ENCODE peak calls at places on chromosomes 7 and 10, in six cellular contexts. C, Y, O, Z, J and S are unnamed samples.

GRCh38 chr7:128201067-128201689 is 39.9 kb upstream of the LEP start:
- DNase-seq in O (no peak), J (no peak), Z (no peak), C (no peak), Y (peak), S (no peak)

GRCh38 chr10:85650791-85651506 is 715.6 kb downstream of the GRID1 start:
- DNase-seq in C (no peak), Z (no peak), Y (no peak), O (no peak), J (no peak), S (no peak)

GRCh38 chr7:51142741-51143390 is 173.7 kb downstream of the COBL start:
- DNase-seq in C (no peak), Y (no peak), O (no peak), Z (no peak), J (no peak), S (no peak)

GRCh38 chr7:36565792-36566356 is 158.4 kb downstream of the AOAH start:
- DNase-seq in J (no peak), Y (no peak), Z (no peak), C (peak), O (no peak), S (no peak)

GRCh38 chr7:38506756-38507155 is 124.4 kb downstream of the AMPH start:
- DNase-seq in O (no peak), C (peak), J (no peak), Z (no peak), Y (no peak), S (no peak)

GRCh38 chr7:2358968-2359527 is 4.4 kb downstream of the EIF3B start:
- DNase-seq in Y (no peak), C (no peak), J (no peak), Z (no peak), O (no peak), S (no peak)

GRCh38 chr7:120089968-120090367 is 183.0 kb upstream of the KCND2 start:
- DNase-seq in J (no peak), O (no peak), C (peak), Y (no peak), Z (peak), S (peak)

GRCh38 chr10:14904316-14904732 is 25.7 kb downstream of the SUV39H2 start:
- DNase-seq in Z (peak), C (peak), Y (no peak), J (no peak), O (peak), S (no peak)

GRCh38 chr10:51301644-51302043 is 227.4 kb downstream of the PRKG1 start:
- DNase-seq in C (peak), O (no peak), Y (no peak), J (no peak), Z (no peak), S (no peak)

GRCh38 chr7:35241884-35242283 is 12.0 kb downstream of the TBX20 start:
- DNase-seq in J (no peak), Y (no peak), C (peak), Z (no peak), O (no peak), S (peak)

GRCh38 chr10:106182542-106182941 is 982.0 kb downstream of the SORCS1 start:
- DNase-seq in C (no peak), Z (no peak), O (no peak), Y (peak), J (no peak), S (no peak)

GRCh38 chr10:93893646-93894515 is at the start of gene SLC35G1:
- DNase-seq in O (peak), C (peak), Z (peak), J (peak), Y (peak), S (peak)

GRCh38 chr10:89466599-89467035 is 52.2 kb downstream of the IFIT5 start:
- DNase-seq in O (peak), Z (peak), J (no peak), C (peak), Y (peak), S (peak)

GRCh38 chr10:32139223-32140073 is 83.2 kb upstream of the KIF5B start:
- DNase-seq in O (peak), J (no peak), C (peak), Y (peak), Z (peak), S (peak)

GRCh38 chr7:33722383-33723096 is 182.8 kb upstream of the BMPER start:
- DNase-seq in Y (no peak), O (peak), J (no peak), Z (peak), C (peak), S (peak)

GRCh38 chr7:112086496-112087254 is 119.5 kb downstream of the DOCK4 start:
- DNase-seq in Z (no peak), O (no peak), Y (no peak), C (no peak), J (no peak), S (no peak)

GRCh38 chr7:50396856-50397255 is 53.3 kb downstream of the FIGNL1 start:
- DNase-seq in J (no peak), O (no peak), Y (no peak), C (no peak), Z (no peak), S (no peak)

GRCh38 chr10:130547368-130547767 is 411.2 kb downstream of the GLRX3 start:
- DNase-seq in O (no peak), Z (no peak), J (no peak), C (no peak), Y (no peak), S (no peak)

GRCh38 chr10:117226813-117227451 is 14.0 kb upstream of the SLC18A2 start:
- DNase-seq in Y (no peak), O (peak), Z (peak), J (no peak), C (peak), S (no peak)

GRCh38 chr10:58590924-58591323 is 78.3 kb downstream of the BICC1 start:
- DNase-seq in C (peak), Z (no peak), O (no peak), Y (no peak), J (no peak), S (no peak)

GRCh38 chr7:54709283-54709682 is 49.7 kb downstream of the SEC61G start:
- DNase-seq in O (no peak), J (no peak), Z (no peak), C (no peak), Y (no peak), S (no peak)

GRCh38 chr10:110544958-110545537 is 22.4 kb upstream of the SMC3 start:
- DNase-seq in Y (no peak), Z (no peak), O (peak), J (no peak), C (no peak), S (no peak)

GRCh38 chr7:67738958-67739357 is 742.3 kb downstream of the TYW1 start:
- DNase-seq in O (no peak), Z (no peak), C (peak), J (no peak), Y (peak), S (no peak)

GRCh38 chr10:18611168-18611567 is 40.2 kb downstream of the NSUN6 start:
- DNase-seq in J (no peak), C (no peak), O (no peak), Z (no peak), Y (no peak), S (no peak)

GRCh38 chr10:16583382-16583781 is 61.7 kb upstream of the C1QL3 start:
- DNase-seq in Y (no peak), Z (no peak), C (no peak), O (no peak), J (no peak), S (no peak)

DNA sequence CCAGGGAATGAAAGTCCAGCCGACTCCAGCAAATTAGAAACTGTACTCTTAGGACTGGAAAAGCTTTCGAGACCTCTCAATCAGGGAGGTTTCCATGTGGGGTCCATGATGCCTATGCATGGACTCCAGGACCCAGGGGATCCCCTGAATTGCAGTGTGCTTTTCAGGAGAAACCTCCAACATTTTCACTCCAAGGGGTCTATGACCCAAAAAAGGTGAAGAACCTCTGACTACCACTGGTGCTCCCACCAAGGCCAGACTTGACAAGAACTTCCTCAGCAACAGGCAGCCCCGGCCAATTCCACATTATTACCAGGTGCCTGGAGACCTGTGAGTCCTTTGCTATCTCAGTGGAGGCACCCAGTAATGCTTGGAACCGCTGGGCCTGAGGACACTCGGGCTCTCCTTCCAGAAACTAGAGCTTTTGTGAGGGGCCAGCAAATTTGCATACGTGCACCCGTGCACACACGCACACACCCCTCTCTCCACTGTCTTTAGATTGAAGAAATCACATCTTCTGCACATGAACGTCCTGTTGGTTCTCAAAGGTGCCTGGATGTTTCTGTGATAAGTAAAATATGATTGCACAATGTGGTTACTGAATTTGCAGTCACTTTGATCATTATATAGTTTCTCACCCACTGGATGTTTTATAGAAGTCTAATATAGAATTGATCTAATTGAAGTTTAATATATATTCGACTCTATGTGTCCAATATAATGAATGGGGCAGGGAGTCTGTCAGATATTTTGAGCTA is 54.7 kb downstream of the SYPL1 start:
- DNase-seq in Y (no peak), O (no peak), Z (no peak), C (no peak), J (no peak), S (no peak)
- H3K4me3 ChIP-seq in Y (no peak), O (no peak), Z (no peak), C (no peak), J (no peak), S (no peak)

GRCh38 chr7:157503229-157503628 is 166.4 kb downstream of the DNAJB6 start:
- DNase-seq in C (no peak), J (no peak), Z (no peak), Y (no peak), O (no peak), S (no peak)
- H3K4me3 ChIP-seq in C (no peak), J (peak), Z (no peak), Y (no peak), O (no peak), S (no peak)

GRCh38 chr10:88458209-88458608 is 124.9 kb downstream of the RNLS start:
- DNase-seq in Z (no peak), O (no peak), Y (no peak), J (no peak), C (no peak), S (no peak)

GRCh38 chr10:88459523-88459922 is 123.6 kb downstream of the RNLS start:
- DNase-seq in J (no peak), C (no peak), Z (no peak), Y (no peak), O (no peak), S (no peak)

GRCh38 chr10:88455831-88456230 is 127.3 kb downstream of the RNLS start:
- DNase-seq in Y (no peak), C (no peak), O (no peak), J (no peak), Z (no peak), S (no peak)

GRCh38 chr10:88456730-88457129 is 126.4 kb downstream of the RNLS start:
- DNase-seq in Y (no peak), J (no peak), C (peak), Z (no peak), O (no peak), S (no peak)

GRCh38 chr10:88457680-88458079 is 125.4 kb downstream of the RNLS start:
- DNase-seq in Y (peak), J (no peak), Z (no peak), C (no peak), O (no peak), S (no peak)
- H3K4me3 ChIP-seq in Y (no peak), J (no peak), Z (no peak), C (no peak), O (no peak), S (no peak)

GRCh38 chr7:47378728-47379395 is 203.0 kb downstream of the TNS3 start:
- DNase-seq in Y (peak), C (no peak), J (no peak), Z (no peak), O (no peak), S (no peak)

GRCh38 chr7:47377741-47378140 is 204.2 kb downstream of the TNS3 start:
- DNase-seq in C (no peak), O (no peak), J (no peak), Z (no peak), Y (no peak), S (no peak)

GRCh38 chr7:47380325-47381131 is 201.4 kb downstream of the TNS3 start:
- DNase-seq in O (no peak), C (peak), Z (no peak), Y (peak), J (no peak), S (peak)

GRCh38 chr7:47381132-47381495 is 200.8 kb downstream of the TNS3 start:
- DNase-seq in Y (no peak), C (no peak), J (no peak), Z (no peak), O (peak), S (no peak)

GRCh38 chr7:47379629-47380324 is 202.1 kb downstream of the TNS3 start:
- DNase-seq in Y (peak), O (peak), J (no peak), Z (peak), C (peak), S (no peak)
- H3K4me3 ChIP-seq in Y (no peak), O (peak), J (no peak), Z (peak), C (no peak), S (no peak)